ENCODE peak calls at places on chromosomes 7 and 10, in eight cellular contexts. D, I, R, P, Q, C, K and A are unnamed samples.

GRCh38 chr7:133290041-133290440 is 37.2 kb downstream of the EXOC4 start:
- DNase-seq in R (no peak), P (peak), Q (no peak), K (no peak), C (no peak), I (no peak), D (no peak), A (no peak)

GRCh38 chr7:141071855-141072547 is 1.9 kb upstream of the TMEM178B start:
- DNase-seq in R (no peak), C (no peak), I (peak), K (no peak), Q (no peak), P (no peak), D (peak), A (no peak)

GRCh38 chr7:28106316-28106957 is 74.2 kb downstream of the JAZF1 start:
- DNase-seq in I (no peak), P (no peak), Q (no peak), R (no peak), C (no peak), D (no peak), K (no peak), A (no peak)

GRCh38 chr10:12655940-12656339 is 306.6 kb downstream of the CAMK1D start:
- DNase-seq in P (no peak), I (no peak), C (no peak), K (no peak), D (no peak), R (no peak), Q (no peak), A (no peak)

GRCh38 chr10:4748726-4749443 is 77.1 kb upstream of the AKR1E2 start:
- DNase-seq in P (no peak), D (no peak), R (no peak), C (no peak), K (no peak), I (no peak), Q (no peak), A (no peak)

GRCh38 chr7:112504093-112504695 is 23.4 kb downstream of the LSMEM1 start:
- DNase-seq in Q (no peak), C (no peak), R (no peak), D (no peak), P (no peak), K (no peak), I (no peak), A (no peak)

GRCh38 chr10:83545901-83546391 is 593.4 kb upstream of the GHITM start:
- DNase-seq in Q (peak), R (no peak), C (no peak), D (no peak), P (peak), K (no peak), I (no peak), A (no peak)

GRCh38 chr7:25926009-25926408 is 226.0 kb upstream of the NFE2L3 start:
- DNase-seq in K (no peak), D (no peak), Q (peak), C (peak), I (no peak), P (no peak), R (no peak), A (peak)

GRCh38 chr10:18830277-18830676 is 171.0 kb downstream of the ARL5B start:
- DNase-seq in R (no peak), D (no peak), P (no peak), C (no peak), I (no peak), K (no peak), Q (no peak), A (no peak)

GRCh38 chr10:120460776-120461175 is 3.7 kb downstream of the PLPP4 start:
- DNase-seq in D (no peak), K (no peak), Q (peak), C (no peak), R (no peak), I (no peak), P (peak), A (peak)

GRCh38 chr7:151439855-151440798 is at the start of gene CRYGN:
- DNase-seq in D (no peak), K (no peak), I (peak), C (no peak), P (no peak), Q (no peak), R (no peak), A (peak)

GRCh38 chr10:122441961-122442360 is 12.5 kb upstream of the ARMS2 start:
- DNase-seq in R (peak), D (peak), C (peak), Q (peak), P (peak), I (no peak), K (no peak), A (peak)

GRCh38 chr7:8121243-8121642 is 140.7 kb downstream of the ICA1 start:
- DNase-seq in P (no peak), K (no peak), I (no peak), Q (no peak), R (no peak), C (no peak), D (no peak), A (no peak)

GRCh38 chr7:32892521-32893224 is 1.1 kb upstream of the KBTBD2 start:
- DNase-seq in C (peak), Q (peak), P (peak), K (peak), I (peak), R (peak), D (no peak), A (peak)